ENCODE peak calls at places on chromosomes 2 and 18, in four cellular contexts. W is astrocyte of the spinal cord, G is tibial nerve, M is GM13977. E is an unnamed sample.

GRCh38 chr18:45626330-45627203 is 11.3 kb downstream of the SLC14A2 start:
- DNase-seq in W (peak; percentile 84), M (no peak), G (no peak), E (no peak)

GRCh38 chr18:25281522-25281921 is 70.4 kb downstream of the ZNF521 start:
- DNase-seq in W (no peak), G (no peak), M (no peak), E (no peak)

GRCh38 chr18:41905786-41906527 is 49.1 kb upstream of the PIK3C3 start:
- DNase-seq in G (no peak), M (no peak), W (no peak), E (no peak)

GRCh38 chr2:160299540-160299939 is 99.5 kb upstream of the ITGB6 start:
- DNase-seq in G (no peak), W (peak; percentile 38), M (no peak), E (no peak)

GRCh38 chr2:231530099-231531085 is at the start of gene NMUR1:
- DNase-seq in G (peak; percentile 38), M (peak; percentile 88), W (no peak), E (peak; percentile 87)

GRCh38 chr2:60230037-60230436 is 323.4 kb downstream of the BCL11A start:
- DNase-seq in W (no peak), G (no peak), M (no peak), E (no peak)

GRCh38 chr2:135528006-135528405 is 3.0 kb downstream of the ZRANB3 start:
- DNase-seq in W (no peak), M (no peak), G (no peak), E (no peak)

GRCh38 chr2:100484390-100484789 is 14.1 kb downstream of the NMS start:
- DNase-seq in M (no peak), W (no peak), G (no peak), E (no peak)

DNA sequence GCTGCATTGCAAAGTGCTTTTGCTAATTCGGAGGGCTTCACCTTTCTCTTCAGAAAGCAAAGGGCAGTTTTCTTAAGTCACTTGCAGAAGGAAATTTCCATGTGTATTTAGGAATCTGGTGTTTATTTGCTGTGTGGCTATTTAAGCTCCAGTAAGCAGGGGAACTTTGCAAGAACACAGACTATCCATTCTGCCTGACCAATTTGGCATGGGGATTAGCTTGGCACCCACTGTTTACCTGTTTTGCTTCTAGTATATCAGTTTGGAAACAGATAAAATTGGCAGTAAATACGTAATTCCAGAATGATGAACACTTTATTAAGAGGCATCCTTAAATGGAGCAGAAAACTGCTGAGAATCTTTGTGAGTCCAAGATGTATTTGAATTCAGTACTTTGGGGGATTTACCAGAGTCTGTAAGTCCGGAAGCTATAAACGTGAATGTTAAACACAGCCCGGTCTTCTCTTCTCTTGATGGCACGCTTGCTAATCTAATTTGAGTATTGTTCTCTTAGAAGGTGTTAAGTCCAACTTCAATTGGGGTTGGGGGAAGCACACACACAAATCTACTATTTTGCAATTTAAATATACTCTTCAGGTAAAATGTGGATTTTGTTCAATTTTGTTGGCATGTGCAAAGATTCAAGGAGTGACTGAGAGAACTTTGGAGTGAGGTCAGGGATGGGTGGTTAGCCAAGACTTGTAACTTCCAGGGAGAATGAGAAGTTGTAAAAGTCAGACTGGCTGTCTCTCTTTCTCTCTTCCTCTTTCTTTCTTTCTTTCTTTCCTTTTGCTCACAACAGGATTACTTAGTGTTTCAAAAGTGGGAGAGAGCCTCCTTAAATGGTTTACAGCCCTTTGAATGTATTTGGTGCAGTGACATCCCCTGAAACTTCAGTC is 705 bp downstream of the ACKR3 start:
- DNase-seq in W (peak; percentile 27), M (peak; percentile 60), G (no peak), E (peak; percentile 21)
- TF ChIP-seq CTCF in W (no peak), M (no peak), G (no peak), E (no peak)

DNA sequence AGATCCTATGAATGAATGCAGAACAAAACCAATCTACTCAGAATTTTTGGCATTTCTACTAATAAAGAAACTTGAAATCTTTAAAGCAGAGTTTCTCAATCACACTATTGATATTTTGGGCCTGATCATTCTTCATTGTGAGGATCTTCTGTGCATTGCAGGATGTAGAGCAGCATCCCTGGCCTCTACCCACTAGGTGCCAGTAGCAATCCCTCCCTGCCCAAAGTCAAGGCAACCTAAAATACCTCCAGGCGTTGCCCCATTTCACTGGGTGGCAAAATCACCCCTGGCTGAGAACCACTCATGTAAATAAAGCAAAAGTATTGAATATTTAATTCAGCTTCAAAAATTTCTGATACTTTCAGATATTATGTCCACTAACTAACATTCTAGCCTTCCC is 213.0 kb downstream of the SP3 start:
- DNase-seq in G (no peak), W (no peak), M (no peak), E (no peak)
- TF ChIP-seq CTCF in G (no peak), W (peak; percentile 59), M (peak; percentile 33), E (no peak)

GRCh38 chr18:11759456-11759855 is 70.4 kb downstream of the GNAL start:
- DNase-seq in G (no peak), M (no peak), W (no peak), E (no peak)

GRCh38 chr18:11760498-11761158 is 71.6 kb downstream of the GNAL start:
- DNase-seq in M (no peak), G (no peak), W (no peak), E (no peak)

GRCh38 chr18:11757084-11757590 is 68.1 kb downstream of the GNAL start:
- DNase-seq in G (no peak), M (no peak), W (no peak), E (no peak)

GRCh38 chr18:11762429-11762828 is 73.4 kb downstream of the GNAL start:
- DNase-seq in G (no peak), W (no peak), M (no peak), E (no peak)

GRCh38 chr18:11761553-11761952 is 72.5 kb downstream of the GNAL start:
- DNase-seq in M (no peak), W (no peak), G (no peak), E (no peak)
- TF ChIP-seq CTCF in M (no peak), W (peak; percentile 19), G (no peak), E (no peak)

DNA sequence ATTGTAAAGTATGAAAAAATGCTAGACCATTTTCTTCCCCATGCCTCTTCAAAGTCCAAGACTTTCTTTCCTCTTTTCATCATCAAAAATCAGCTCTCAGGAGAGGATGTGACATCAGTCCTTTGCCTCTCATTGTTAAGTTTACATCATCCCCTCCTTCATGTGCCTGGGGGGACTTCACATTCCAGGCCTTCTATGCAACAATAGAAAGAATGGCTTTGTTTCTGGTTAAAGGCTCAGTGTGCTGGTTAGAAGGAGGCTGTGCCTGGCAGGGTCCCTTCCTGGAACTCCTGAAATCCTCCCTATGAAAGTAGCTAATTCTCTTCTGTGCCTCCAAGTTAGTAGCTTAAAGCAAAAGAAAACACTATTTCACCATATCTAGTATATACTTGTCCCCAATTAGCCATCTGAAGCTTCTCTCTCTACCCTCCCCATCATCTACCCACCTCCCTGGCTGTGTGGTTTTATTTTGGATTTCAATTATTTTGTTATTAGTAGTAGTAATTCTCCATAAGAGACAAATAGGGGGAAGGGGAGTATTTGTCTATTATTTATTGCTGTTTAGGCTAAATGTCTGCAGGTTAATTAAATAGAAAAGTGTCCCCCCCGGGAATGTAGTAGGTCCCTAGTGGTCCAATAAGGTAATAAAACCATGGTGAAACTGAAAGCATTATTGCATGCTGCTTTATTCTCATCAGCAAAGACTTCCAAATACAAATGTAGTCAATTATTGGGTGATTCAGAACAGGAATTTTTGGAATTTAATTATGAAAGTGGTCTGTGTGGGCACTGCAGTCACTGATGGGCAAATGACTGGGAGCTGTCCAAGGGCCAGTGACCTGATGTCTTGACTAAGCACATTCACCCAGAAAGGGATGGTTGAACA is 69.0 kb downstream of the CPO start:
- DNase-seq in W (peak; percentile 17), M (no peak), G (no peak), E (no peak)
- TF ChIP-seq CTCF in W (peak; percentile 4), M (no peak), G (peak; percentile 13), E (no peak)

GRCh38 chr2:72581560-72582181 is 244.2 kb downstream of the EXOC6B start:
- DNase-seq in G (no peak), M (no peak), W (no peak), E (no peak)

GRCh38 chr2:72576459-72576858 is 249.4 kb downstream of the EXOC6B start:
- DNase-seq in W (no peak), M (no peak), G (no peak), E (no peak)

GRCh38 chr2:72583376-72583775 is 242.5 kb downstream of the EXOC6B start:
- DNase-seq in M (no peak), W (no peak), G (no peak), E (no peak)

GRCh38 chr2:72576861-72577260 is 249.0 kb downstream of the EXOC6B start:
- DNase-seq in G (no peak), M (no peak), W (peak; percentile 44), E (no peak)

GRCh38 chr2:72579595-72580180 is 246.1 kb downstream of the EXOC6B start:
- DNase-seq in W (peak; percentile 68), M (peak; percentile 12), G (no peak), E (no peak)
- TF ChIP-seq CTCF in W (peak; percentile 54), M (peak; percentile 60), G (peak; percentile 52), E (no peak)

GRCh38 chr2:74679615-74680014 is 25.6 kb downstream of the SEMA4F start:
- DNase-seq in M (no peak), G (no peak), W (no peak), E (no peak)

GRCh38 chr2:74671479-74671878 is 17.4 kb downstream of the SEMA4F start:
- DNase-seq in G (no peak), W (peak; percentile 40), M (no peak), E (no peak)

GRCh38 chr2:74670263-74670662 is 16.2 kb downstream of the SEMA4F start:
- DNase-seq in M (no peak), G (no peak), W (no peak), E (no peak)

GRCh38 chr2:74673821-74674528 is 19.9 kb downstream of the SEMA4F start:
- DNase-seq in G (no peak), M (no peak), W (no peak), E (no peak)

DNA sequence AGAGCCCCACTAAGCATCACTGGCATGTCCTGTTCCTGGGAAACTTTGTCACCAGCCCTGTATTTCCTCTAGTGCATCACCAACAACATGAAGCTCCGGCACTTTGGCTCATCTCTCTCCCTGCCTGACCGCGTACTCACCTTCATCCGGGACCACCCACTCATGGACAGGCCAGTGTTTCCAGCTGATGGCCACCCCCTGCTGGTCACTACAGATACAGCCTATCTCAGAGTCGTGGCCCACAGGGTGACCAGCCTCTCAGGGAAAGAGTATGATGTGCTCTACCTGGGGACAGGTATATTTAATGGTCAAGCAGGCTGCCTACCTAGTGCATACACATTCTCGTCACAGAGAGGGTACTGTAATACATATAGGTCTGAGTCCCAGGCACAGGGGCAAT is 21.0 kb downstream of the SEMA4F start:
- DNase-seq in G (no peak), M (no peak), W (no peak), E (no peak)
- TF ChIP-seq CTCF in G (no peak), M (no peak), W (peak; percentile 27), E (no peak)

DNA sequence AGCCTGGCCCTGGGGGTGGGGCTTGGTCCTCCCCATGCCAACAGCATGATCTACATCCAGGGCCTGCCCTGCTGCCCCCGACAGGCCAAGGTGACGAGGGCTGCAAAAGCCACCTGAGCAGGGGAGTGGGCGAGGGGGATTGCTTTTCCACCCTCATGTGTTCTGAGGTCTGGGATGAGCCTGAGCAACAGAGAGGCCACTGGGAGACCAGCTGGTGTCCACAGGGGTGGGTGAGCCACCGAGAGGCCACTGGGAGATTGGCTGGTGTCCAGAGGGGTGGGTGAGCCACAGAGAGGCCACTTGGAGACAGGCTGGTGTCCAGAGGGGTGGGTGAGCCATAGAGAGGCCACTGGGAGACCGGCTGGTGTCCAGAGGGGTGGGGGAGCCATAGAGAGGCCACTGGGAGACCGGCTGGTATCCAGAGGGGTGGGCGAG is 147.4 kb upstream of the GPC1 start:
- DNase-seq in M (no peak), W (no peak), G (no peak), E (no peak)
- TF ChIP-seq CTCF in M (no peak), W (no peak), G (no peak), E (no peak)

GRCh38 chr18:7805880-7806279 is 238.8 kb downstream of the PTPRM start:
- DNase-seq in G (no peak), M (no peak), W (no peak), E (no peak)
- TF ChIP-seq CTCF in G (no peak), M (no peak), W (no peak), E (no peak)